ENCODE peak calls at places on chromosomes 13 and 19, in four cellular contexts. P, L, G and V are unnamed samples.

GRCh38 chr19:14768001-14768400 is 10.4 kb downstream of the ADGRE2 start:
- DNase-seq in P (no peak), L (no peak), G (no peak), V (no peak)

GRCh38 chr13:89066868-89067466 is 1395.8 kb downstream of the SLITRK5 start:
- DNase-seq in P (peak), L (peak), G (no peak), V (peak)

GRCh38 chr13:97295279-97296182 is 73.4 kb downstream of the MBNL2 start:
- DNase-seq in P (no peak), L (no peak), G (peak), V (peak)

GRCh38 chr13:37621811-37622361 is 23.3 kb upstream of the POSTN start:
- DNase-seq in P (no peak), L (no peak), G (no peak), V (no peak)

GRCh38 chr13:95535243-95535642 is 17.3 kb upstream of the CLDN10 start:
- DNase-seq in P (no peak), L (peak), G (no peak), V (peak)

GRCh38 chr19:16328824-16329482 is 4.3 kb downstream of the KLF2 start:
- DNase-seq in P (no peak), L (no peak), G (no peak), V (peak)

GRCh38 chr19:58001895-58002369 is 688 bp downstream of the ZNF606 start:
- DNase-seq in P (no peak), L (peak), G (no peak), V (no peak)

GRCh38 chr19:34998777-34999497 is 1.2 kb upstream of the GRAMD1A start:
- DNase-seq in P (no peak), L (peak), G (peak), V (peak)

GRCh38 chr19:6491802-6492592 is 10.1 kb downstream of the TUBB4A start:
- DNase-seq in P (no peak), L (no peak), G (peak), V (no peak)

GRCh38 chr13:89401209-89401810 is 1730.1 kb downstream of the SLITRK5 start:
- DNase-seq in P (no peak), L (no peak), G (no peak), V (peak)

GRCh38 chr19:19849056-19849455 is 16.6 kb upstream of the ZNF253 start:
- DNase-seq in P (no peak), L (no peak), G (no peak), V (no peak)

GRCh38 chr13:97946951-97947588 is 6.4 kb upstream of the IPO5 start:
- DNase-seq in P (no peak), L (no peak), G (no peak), V (peak)

GRCh38 chr19:5095568-5095850 is 126.6 kb downstream of the KDM4B start:
- DNase-seq in P (no peak), L (no peak), G (no peak), V (no peak)

GRCh38 chr13:59305896-59306295 is 857.8 kb downstream of the DIAPH3 start:
- DNase-seq in P (no peak), L (no peak), G (no peak), V (no peak)

GRCh38 chr13:105969761-105970160 is 565.7 kb downstream of the EFNB2 start:
- DNase-seq in P (no peak), L (no peak), G (no peak), V (no peak)

GRCh38 chr13:43390101-43390500 is 366.7 kb downstream of the DNAJC15 start:
- DNase-seq in P (no peak), L (no peak), G (no peak), V (no peak)

GRCh38 chr19:43780706-43781525 is at the start of gene KCNN4:
- DNase-seq in P (no peak), L (no peak), G (peak), V (peak)

GRCh38 chr13:84997858-84998257 is 801.4 kb downstream of the SLITRK6 start:
- DNase-seq in P (no peak), L (no peak), G (no peak), V (no peak)

GRCh38 chr13:39417643-39418042 is 185.3 kb downstream of the LHFPL6 start:
- DNase-seq in P (peak), L (no peak), G (no peak), V (no peak)

GRCh38 chr19:44689290-44690130 is 9.4 kb upstream of the CEACAM16 start:
- DNase-seq in P (peak), L (peak), G (peak), V (peak)

GRCh38 chr19:8468761-8469458 is 24.1 kb downstream of the HNRNPM start:
- DNase-seq in P (no peak), L (no peak), G (no peak), V (no peak)

GRCh38 chr13:60351326-60351725 is 45.7 kb upstream of the TDRD3 start:
- DNase-seq in P (no peak), L (no peak), G (no peak), V (no peak)

GRCh38 chr19:24029941-24030636 is 56.9 kb upstream of the ZNF254 start:
- DNase-seq in P (peak), L (peak), G (no peak), V (no peak)

GRCh38 chr19:3618144-3618810 is 8.3 kb downstream of the CACTIN start:
- DNase-seq in P (peak), L (no peak), G (peak), V (peak)

GRCh38 chr13:111265006-111265700 is 55.3 kb upstream of the TEX29 start:
- DNase-seq in P (no peak), L (no peak), G (no peak), V (no peak)

GRCh38 chr13:51821666-51822065 is 17.7 kb upstream of the DHRS12 start:
- DNase-seq in P (no peak), L (no peak), G (no peak), V (no peak)

GRCh38 chr13:28394422-28394821 is 100.5 kb downstream of the FLT1 start:
- DNase-seq in P (no peak), L (no peak), G (no peak), V (no peak)

GRCh38 chr19:40603071-40603718 is 2.0 kb downstream of the LTBP4 start:
- DNase-seq in P (no peak), L (peak), G (no peak), V (peak)

GRCh38 chr13:36297259-36297599 is 385 bp downstream of the CCDC169 start:
- DNase-seq in P (no peak), L (no peak), G (no peak), V (peak)

GRCh38 chr13:26946675-26947342 is 186.2 kb upstream of the GPR12 start:
- DNase-seq in P (no peak), L (peak), G (peak), V (peak)

GRCh38 chr13:50512602-50513527 is 330.6 kb downstream of the DLEU7 start:
- DNase-seq in P (no peak), L (peak), G (no peak), V (no peak)

DNA sequence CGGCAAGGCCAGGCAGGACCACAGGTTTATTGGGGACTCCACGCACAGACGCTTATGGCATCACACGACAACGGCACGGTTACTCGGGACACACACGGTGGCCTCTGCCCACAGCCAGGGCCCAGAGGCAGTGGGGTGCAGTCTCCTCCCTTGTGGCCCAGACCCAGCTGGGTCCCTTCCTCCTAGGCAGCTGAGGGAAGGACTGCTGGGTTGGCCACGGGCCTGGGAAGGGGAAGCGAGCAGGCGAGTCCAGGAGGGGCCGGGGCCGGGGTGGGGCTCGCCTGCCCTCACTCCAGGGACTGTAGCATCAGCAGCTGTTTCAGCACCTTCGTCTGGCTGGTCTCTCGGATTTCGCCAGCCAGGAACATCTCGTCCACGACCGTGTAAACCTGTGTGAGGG is 12.5 kb downstream of the AP2S1 start:
- DNase-seq in P (no peak), L (no peak), G (no peak), V (no peak)
- TF ChIP-seq HMGXB4 in P (no peak), L (no peak), G (no peak), V (no peak)

GRCh38 chr13:112966776-112967175 is 2.2 kb upstream of the MCF2L start:
- DNase-seq in P (no peak), L (no peak), G (no peak), V (no peak)

GRCh38 chr13:112963641-112964040 is 5.4 kb upstream of the MCF2L start:
- DNase-seq in P (no peak), L (no peak), G (no peak), V (no peak)

GRCh38 chr13:112962911-112963625 is 5.9 kb upstream of the MCF2L start:
- DNase-seq in P (no peak), L (no peak), G (no peak), V (no peak)

GRCh38 chr13:112965573-112966115 is 3.4 kb upstream of the MCF2L start:
- DNase-seq in P (no peak), L (no peak), G (no peak), V (no peak)

DNA sequence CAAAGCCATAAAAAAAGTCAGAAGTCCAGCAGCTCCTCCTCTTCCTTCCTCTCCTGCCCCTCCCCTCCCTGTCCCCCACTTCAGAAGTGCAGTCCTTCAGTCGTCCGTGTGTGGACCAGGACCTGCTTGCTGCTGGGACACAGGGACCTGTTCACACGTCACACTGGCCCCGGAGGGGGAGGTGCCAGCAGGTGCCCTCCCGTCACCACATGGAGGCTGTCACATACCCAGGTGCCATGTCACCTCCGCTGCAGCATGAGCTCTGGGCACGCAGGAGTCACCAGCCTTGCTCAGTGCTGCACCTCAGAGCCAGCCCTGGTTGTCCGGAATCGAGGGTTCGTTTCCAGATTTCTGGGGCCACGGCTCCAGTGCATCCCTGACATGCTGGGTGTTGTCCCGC is 3.9 kb upstream of the MCF2L start:
- DNase-seq in P (no peak), L (no peak), G (no peak), V (no peak)
- TF ChIP-seq ESRRA in P (no peak), L (no peak), G (no peak), V (no peak)

DNA sequence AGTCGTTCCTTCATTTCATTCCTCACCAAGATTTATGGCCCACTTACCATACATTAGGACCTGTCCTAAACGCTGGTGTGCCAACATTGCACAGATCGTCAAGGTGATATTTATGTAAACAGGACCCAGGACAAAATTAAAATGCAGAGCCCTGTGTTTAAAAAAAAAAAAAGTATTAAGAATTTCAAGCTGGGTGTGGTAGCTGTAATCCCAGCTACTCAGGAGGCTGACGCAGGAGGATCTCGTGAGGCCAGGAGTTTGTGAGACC is 6.5 kb upstream of the ZNF444 start:
- DNase-seq in P (no peak), L (no peak), G (no peak), V (no peak)
- TF ChIP-seq HMGXB4 in P (no peak), L (no peak), G (no peak), V (no peak)

GRCh38 chr13:76822691-76823267 is 63.4 kb downstream of the KCTD12 start:
- DNase-seq in P (no peak), L (no peak), G (no peak), V (peak)

GRCh38 chr13:76825415-76825814 is 60.8 kb downstream of the KCTD12 start:
- DNase-seq in P (no peak), L (no peak), G (no peak), V (no peak)

GRCh38 chr13:76816394-76816793 is 69.8 kb downstream of the KCTD12 start:
- DNase-seq in P (no peak), L (no peak), G (no peak), V (no peak)

GRCh38 chr13:76823969-76824368 is 62.2 kb downstream of the KCTD12 start:
- DNase-seq in P (no peak), L (no peak), G (no peak), V (no peak)

DNA sequence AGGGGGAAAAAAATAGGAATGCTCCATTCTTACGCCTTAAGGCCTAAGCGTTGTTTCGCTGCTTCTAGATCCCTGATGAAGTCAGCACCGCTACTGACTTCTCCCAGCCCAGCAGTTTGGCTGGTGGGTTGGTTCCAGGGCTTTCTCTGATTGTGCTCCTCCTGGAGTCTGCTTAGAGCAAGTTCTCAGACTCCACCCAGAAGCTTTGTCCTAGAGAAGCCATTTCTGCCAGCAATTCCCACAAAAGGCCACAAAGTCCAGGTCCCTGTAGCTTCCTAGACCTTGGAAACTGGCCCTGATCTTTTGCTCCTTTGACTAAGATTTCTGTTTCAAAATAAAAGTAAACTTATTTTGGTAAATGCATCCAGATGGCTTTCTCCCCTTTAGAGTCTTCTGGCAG is 65.4 kb downstream of the KCTD12 start:
- DNase-seq in P (no peak), L (no peak), G (no peak), V (no peak)
- TF ChIP-seq ESRRA in P (no peak), L (no peak), G (no peak), V (no peak)